ENCODE peak calls at places on chromosomes 13 and 19, in ten cellular contexts. One of them, this sample, is unnamed. For H3K4me1, the result is how much of the 10 kb centered on the place peaks cover.

GRCh38 chr19:17424743-17425365 is 5.0 kb downstream of the MVB12A start:
- DNase-seq in tibial artery: no peak
- DNase-seq in breast epithelium: no peak
- DNase-seq in heart left ventricle: no peak
- DNase-seq in esophagus muscularis mucosa: no peak
- DNase-seq in naive thymus-derived CD4-positive, alpha-beta T cell: no peak
- DNase-seq in CD4-positive, CD25-positive, alpha-beta regulatory T cell: no peak
- DNase-seq in mesendoderm: peak
- DNase-seq in PC-3: peak
- DNase-seq in endodermal cell: peak
- DNase-seq in this sample: no peak

GRCh38 chr19:53195265-53195879 is 2.2 kb upstream of the ZNF665 start:
- DNase-seq in tibial artery: peak
- DNase-seq in breast epithelium: peak
- DNase-seq in heart left ventricle: peak
- DNase-seq in esophagus muscularis mucosa: peak
- DNase-seq in naive thymus-derived CD4-positive, alpha-beta T cell: peak
- DNase-seq in CD4-positive, CD25-positive, alpha-beta regulatory T cell: peak
- DNase-seq in mesendoderm: peak
- DNase-seq in PC-3: peak
- DNase-seq in endodermal cell: peak
- DNase-seq in this sample: no peak

GRCh38 chr19:14433454-14434156 is 499 bp downstream of the PKN1 start:
- DNase-seq in tibial artery: no peak
- DNase-seq in breast epithelium: no peak
- DNase-seq in heart left ventricle: no peak
- DNase-seq in esophagus muscularis mucosa: no peak
- DNase-seq in naive thymus-derived CD4-positive, alpha-beta T cell: peak
- DNase-seq in CD4-positive, CD25-positive, alpha-beta regulatory T cell: peak
- DNase-seq in mesendoderm: no peak
- DNase-seq in PC-3: peak
- DNase-seq in endodermal cell: peak
- DNase-seq in this sample: no peak

GRCh38 chr13:97165527-97166425 is 56.4 kb upstream of the MBNL2 start:
- DNase-seq in tibial artery: no peak
- DNase-seq in breast epithelium: no peak
- DNase-seq in heart left ventricle: no peak
- DNase-seq in esophagus muscularis mucosa: no peak
- DNase-seq in naive thymus-derived CD4-positive, alpha-beta T cell: no peak
- DNase-seq in CD4-positive, CD25-positive, alpha-beta regulatory T cell: no peak
- DNase-seq in mesendoderm: peak
- DNase-seq in PC-3: peak
- DNase-seq in endodermal cell: no peak
- DNase-seq in this sample: no peak

GRCh38 chr13:52599853-52600603 is 42.2 kb upstream of the HNRNPA1L2 start:
- DNase-seq in tibial artery: no peak
- DNase-seq in breast epithelium: no peak
- DNase-seq in heart left ventricle: peak
- DNase-seq in esophagus muscularis mucosa: no peak
- DNase-seq in naive thymus-derived CD4-positive, alpha-beta T cell: no peak
- DNase-seq in CD4-positive, CD25-positive, alpha-beta regulatory T cell: peak
- DNase-seq in mesendoderm: peak
- DNase-seq in PC-3: no peak
- DNase-seq in endodermal cell: peak
- DNase-seq in this sample: peak

GRCh38 chr19:18646535-18647370 is 9.9 kb downstream of the KLHL26 start:
- DNase-seq in tibial artery: no peak
- DNase-seq in breast epithelium: no peak
- DNase-seq in heart left ventricle: no peak
- DNase-seq in esophagus muscularis mucosa: no peak
- DNase-seq in naive thymus-derived CD4-positive, alpha-beta T cell: no peak
- DNase-seq in CD4-positive, CD25-positive, alpha-beta regulatory T cell: no peak
- DNase-seq in mesendoderm: no peak
- DNase-seq in PC-3: no peak
- DNase-seq in endodermal cell: no peak
- DNase-seq in this sample: no peak

GRCh38 chr13:111372651-111373425 is 52.4 kb downstream of the TEX29 start:
- DNase-seq in tibial artery: no peak
- DNase-seq in breast epithelium: no peak
- DNase-seq in heart left ventricle: no peak
- DNase-seq in esophagus muscularis mucosa: peak
- DNase-seq in naive thymus-derived CD4-positive, alpha-beta T cell: no peak
- DNase-seq in CD4-positive, CD25-positive, alpha-beta regulatory T cell: peak
- DNase-seq in mesendoderm: no peak
- DNase-seq in PC-3: no peak
- DNase-seq in endodermal cell: no peak
- DNase-seq in this sample: no peak

GRCh38 chr13:48896312-48896711 is 79.4 kb upstream of the FNDC3A start:
- DNase-seq in tibial artery: no peak
- DNase-seq in breast epithelium: no peak
- DNase-seq in heart left ventricle: no peak
- DNase-seq in esophagus muscularis mucosa: no peak
- DNase-seq in naive thymus-derived CD4-positive, alpha-beta T cell: no peak
- DNase-seq in CD4-positive, CD25-positive, alpha-beta regulatory T cell: peak
- DNase-seq in mesendoderm: no peak
- DNase-seq in PC-3: peak
- DNase-seq in endodermal cell: no peak
- DNase-seq in this sample: no peak

DNA sequence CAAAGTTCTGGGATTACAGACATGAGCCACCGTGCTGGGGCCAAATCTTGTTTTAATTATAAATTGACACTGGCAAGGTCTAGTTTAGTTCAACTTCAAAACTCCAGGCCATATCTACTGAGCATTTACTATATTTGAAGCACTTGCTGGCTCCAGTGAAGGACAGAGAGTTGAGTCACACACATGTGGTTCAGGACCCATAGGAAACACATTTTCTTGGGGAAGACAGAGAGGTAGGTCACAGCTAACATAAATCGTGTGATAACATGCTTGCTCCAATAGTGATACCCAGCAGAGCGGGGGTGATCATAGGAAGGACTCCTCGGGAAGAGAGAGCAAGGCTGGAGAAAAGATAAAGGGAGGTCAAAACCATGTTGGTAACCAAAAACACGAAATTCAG is 170.6 kb upstream of the TSC22D1 start:
- DNase-seq in tibial artery: no peak
- DNase-seq in breast epithelium: no peak
- DNase-seq in heart left ventricle: no peak
- DNase-seq in esophagus muscularis mucosa: no peak
- DNase-seq in naive thymus-derived CD4-positive, alpha-beta T cell: no peak
- DNase-seq in CD4-positive, CD25-positive, alpha-beta regulatory T cell: no peak
- DNase-seq in mesendoderm: no peak
- DNase-seq in PC-3: no peak
- DNase-seq in endodermal cell: no peak
- DNase-seq in this sample: no peak
- H3K27ac ChIP-seq in tibial artery: peak
- H3K27ac ChIP-seq in breast epithelium: no peak
- H3K27ac ChIP-seq in heart left ventricle: peak
- H3K27ac ChIP-seq in esophagus muscularis mucosa: no peak
- H3K27ac ChIP-seq in naive thymus-derived CD4-positive, alpha-beta T cell: no peak
- H3K27ac ChIP-seq in CD4-positive, CD25-positive, alpha-beta regulatory T cell: no peak
- H3K27ac ChIP-seq in mesendoderm: no peak
- H3K27ac ChIP-seq in PC-3: no peak
- H3K27ac ChIP-seq in endodermal cell: no peak
- H3K27ac ChIP-seq in this sample: peak

GRCh38 chr19:28697308-28697707 is 515.6 kb downstream of the UQCRFS1 start:
- DNase-seq in tibial artery: no peak
- DNase-seq in breast epithelium: no peak
- DNase-seq in heart left ventricle: no peak
- DNase-seq in esophagus muscularis mucosa: no peak
- DNase-seq in naive thymus-derived CD4-positive, alpha-beta T cell: no peak
- DNase-seq in CD4-positive, CD25-positive, alpha-beta regulatory T cell: no peak
- DNase-seq in mesendoderm: no peak
- DNase-seq in PC-3: no peak
- DNase-seq in endodermal cell: no peak
- DNase-seq in this sample: no peak

GRCh38 chr19:28686741-28687140 is 526.2 kb downstream of the UQCRFS1 start:
- DNase-seq in tibial artery: no peak
- DNase-seq in breast epithelium: no peak
- DNase-seq in heart left ventricle: no peak
- DNase-seq in esophagus muscularis mucosa: no peak
- DNase-seq in naive thymus-derived CD4-positive, alpha-beta T cell: no peak
- DNase-seq in CD4-positive, CD25-positive, alpha-beta regulatory T cell: no peak
- DNase-seq in mesendoderm: no peak
- DNase-seq in PC-3: no peak
- DNase-seq in endodermal cell: no peak
- DNase-seq in this sample: no peak

GRCh38 chr19:28687296-28687695 is 525.7 kb downstream of the UQCRFS1 start:
- DNase-seq in tibial artery: no peak
- DNase-seq in breast epithelium: no peak
- DNase-seq in heart left ventricle: no peak
- DNase-seq in esophagus muscularis mucosa: no peak
- DNase-seq in naive thymus-derived CD4-positive, alpha-beta T cell: no peak
- DNase-seq in CD4-positive, CD25-positive, alpha-beta regulatory T cell: no peak
- DNase-seq in mesendoderm: no peak
- DNase-seq in PC-3: no peak
- DNase-seq in endodermal cell: no peak
- DNase-seq in this sample: no peak

GRCh38 chr19:28694812-28695211 is 518.1 kb downstream of the UQCRFS1 start:
- DNase-seq in tibial artery: no peak
- DNase-seq in breast epithelium: no peak
- DNase-seq in heart left ventricle: no peak
- DNase-seq in esophagus muscularis mucosa: no peak
- DNase-seq in naive thymus-derived CD4-positive, alpha-beta T cell: no peak
- DNase-seq in CD4-positive, CD25-positive, alpha-beta regulatory T cell: no peak
- DNase-seq in mesendoderm: peak
- DNase-seq in PC-3: no peak
- DNase-seq in endodermal cell: no peak
- DNase-seq in this sample: no peak

GRCh38 chr19:28691683-28692082 is 521.3 kb downstream of the UQCRFS1 start:
- DNase-seq in tibial artery: no peak
- DNase-seq in breast epithelium: no peak
- DNase-seq in heart left ventricle: no peak
- DNase-seq in esophagus muscularis mucosa: no peak
- DNase-seq in naive thymus-derived CD4-positive, alpha-beta T cell: no peak
- DNase-seq in CD4-positive, CD25-positive, alpha-beta regulatory T cell: no peak
- DNase-seq in mesendoderm: no peak
- DNase-seq in PC-3: no peak
- DNase-seq in endodermal cell: no peak
- DNase-seq in this sample: no peak
- H3K4me1 ChIP-seq in tibial artery: under half
- H3K4me1 ChIP-seq in breast epithelium: under half
- H3K4me1 ChIP-seq in heart left ventricle: under half
- H3K4me1 ChIP-seq in esophagus muscularis mucosa: under half
- H3K4me1 ChIP-seq in naive thymus-derived CD4-positive, alpha-beta T cell: under half
- H3K4me1 ChIP-seq in CD4-positive, CD25-positive, alpha-beta regulatory T cell: under half
- H3K4me1 ChIP-seq in mesendoderm: under half
- H3K4me1 ChIP-seq in PC-3: under half
- H3K4me1 ChIP-seq in endodermal cell: under half
- H3K4me1 ChIP-seq in this sample: under half

GRCh38 chr19:50380767-50381166 is 3.4 kb upstream of the POLD1 start:
- DNase-seq in tibial artery: no peak
- DNase-seq in breast epithelium: no peak
- DNase-seq in heart left ventricle: no peak
- DNase-seq in esophagus muscularis mucosa: no peak
- DNase-seq in naive thymus-derived CD4-positive, alpha-beta T cell: no peak
- DNase-seq in CD4-positive, CD25-positive, alpha-beta regulatory T cell: no peak
- DNase-seq in mesendoderm: no peak
- DNase-seq in PC-3: no peak
- DNase-seq in endodermal cell: no peak
- DNase-seq in this sample: no peak

GRCh38 chr19:50384685-50385535 is 763 bp downstream of the POLD1 start:
- DNase-seq in tibial artery: no peak
- DNase-seq in breast epithelium: no peak
- DNase-seq in heart left ventricle: no peak
- DNase-seq in esophagus muscularis mucosa: no peak
- DNase-seq in naive thymus-derived CD4-positive, alpha-beta T cell: no peak
- DNase-seq in CD4-positive, CD25-positive, alpha-beta regulatory T cell: no peak
- DNase-seq in mesendoderm: peak
- DNase-seq in PC-3: peak
- DNase-seq in endodermal cell: no peak
- DNase-seq in this sample: no peak

GRCh38 chr19:50383852-50384684 is at the start of gene POLD1:
- DNase-seq in tibial artery: peak
- DNase-seq in breast epithelium: peak
- DNase-seq in heart left ventricle: peak
- DNase-seq in esophagus muscularis mucosa: peak
- DNase-seq in naive thymus-derived CD4-positive, alpha-beta T cell: peak
- DNase-seq in CD4-positive, CD25-positive, alpha-beta regulatory T cell: peak
- DNase-seq in mesendoderm: peak
- DNase-seq in PC-3: peak
- DNase-seq in endodermal cell: peak
- DNase-seq in this sample: peak

GRCh38 chr19:50381881-50382729 is 2.0 kb upstream of the POLD1 start:
- DNase-seq in tibial artery: no peak
- DNase-seq in breast epithelium: no peak
- DNase-seq in heart left ventricle: no peak
- DNase-seq in esophagus muscularis mucosa: no peak
- DNase-seq in naive thymus-derived CD4-positive, alpha-beta T cell: no peak
- DNase-seq in CD4-positive, CD25-positive, alpha-beta regulatory T cell: no peak
- DNase-seq in mesendoderm: no peak
- DNase-seq in PC-3: no peak
- DNase-seq in endodermal cell: no peak
- DNase-seq in this sample: no peak

GRCh38 chr19:50383307-50383851 is 768 bp upstream of the POLD1 start:
- DNase-seq in tibial artery: peak
- DNase-seq in breast epithelium: peak
- DNase-seq in heart left ventricle: no peak
- DNase-seq in esophagus muscularis mucosa: no peak
- DNase-seq in naive thymus-derived CD4-positive, alpha-beta T cell: no peak
- DNase-seq in CD4-positive, CD25-positive, alpha-beta regulatory T cell: no peak
- DNase-seq in mesendoderm: peak
- DNase-seq in PC-3: no peak
- DNase-seq in endodermal cell: no peak
- DNase-seq in this sample: no peak
- H3K27ac ChIP-seq in tibial artery: peak
- H3K27ac ChIP-seq in breast epithelium: peak
- H3K27ac ChIP-seq in heart left ventricle: peak
- H3K27ac ChIP-seq in esophagus muscularis mucosa: peak
- H3K27ac ChIP-seq in naive thymus-derived CD4-positive, alpha-beta T cell: peak
- H3K27ac ChIP-seq in CD4-positive, CD25-positive, alpha-beta regulatory T cell: peak
- H3K27ac ChIP-seq in mesendoderm: no peak
- H3K27ac ChIP-seq in PC-3: peak
- H3K27ac ChIP-seq in endodermal cell: peak
- H3K27ac ChIP-seq in this sample: peak

GRCh38 chr19:5095568-5095850 is 126.6 kb downstream of the KDM4B start:
- DNase-seq in tibial artery: no peak
- DNase-seq in breast epithelium: no peak
- DNase-seq in heart left ventricle: no peak
- DNase-seq in esophagus muscularis mucosa: no peak
- DNase-seq in naive thymus-derived CD4-positive, alpha-beta T cell: no peak
- DNase-seq in CD4-positive, CD25-positive, alpha-beta regulatory T cell: no peak
- DNase-seq in mesendoderm: no peak
- DNase-seq in PC-3: no peak
- DNase-seq in endodermal cell: no peak
- DNase-seq in this sample: no peak

GRCh38 chr19:5097959-5098623 is 129.2 kb downstream of the KDM4B start:
- DNase-seq in tibial artery: no peak
- DNase-seq in breast epithelium: no peak
- DNase-seq in heart left ventricle: no peak
- DNase-seq in esophagus muscularis mucosa: no peak
- DNase-seq in naive thymus-derived CD4-positive, alpha-beta T cell: no peak
- DNase-seq in CD4-positive, CD25-positive, alpha-beta regulatory T cell: no peak
- DNase-seq in mesendoderm: no peak
- DNase-seq in PC-3: no peak
- DNase-seq in endodermal cell: no peak
- DNase-seq in this sample: no peak

GRCh38 chr19:5098646-5099045 is 129.7 kb downstream of the KDM4B start:
- DNase-seq in tibial artery: no peak
- DNase-seq in breast epithelium: no peak
- DNase-seq in heart left ventricle: no peak
- DNase-seq in esophagus muscularis mucosa: no peak
- DNase-seq in naive thymus-derived CD4-positive, alpha-beta T cell: no peak
- DNase-seq in CD4-positive, CD25-positive, alpha-beta regulatory T cell: no peak
- DNase-seq in mesendoderm: no peak
- DNase-seq in PC-3: no peak
- DNase-seq in endodermal cell: no peak
- DNase-seq in this sample: no peak

GRCh38 chr19:5096536-5096935 is 127.6 kb downstream of the KDM4B start:
- DNase-seq in tibial artery: no peak
- DNase-seq in breast epithelium: no peak
- DNase-seq in heart left ventricle: no peak
- DNase-seq in esophagus muscularis mucosa: no peak
- DNase-seq in naive thymus-derived CD4-positive, alpha-beta T cell: no peak
- DNase-seq in CD4-positive, CD25-positive, alpha-beta regulatory T cell: no peak
- DNase-seq in mesendoderm: no peak
- DNase-seq in PC-3: no peak
- DNase-seq in endodermal cell: no peak
- DNase-seq in this sample: no peak

DNA sequence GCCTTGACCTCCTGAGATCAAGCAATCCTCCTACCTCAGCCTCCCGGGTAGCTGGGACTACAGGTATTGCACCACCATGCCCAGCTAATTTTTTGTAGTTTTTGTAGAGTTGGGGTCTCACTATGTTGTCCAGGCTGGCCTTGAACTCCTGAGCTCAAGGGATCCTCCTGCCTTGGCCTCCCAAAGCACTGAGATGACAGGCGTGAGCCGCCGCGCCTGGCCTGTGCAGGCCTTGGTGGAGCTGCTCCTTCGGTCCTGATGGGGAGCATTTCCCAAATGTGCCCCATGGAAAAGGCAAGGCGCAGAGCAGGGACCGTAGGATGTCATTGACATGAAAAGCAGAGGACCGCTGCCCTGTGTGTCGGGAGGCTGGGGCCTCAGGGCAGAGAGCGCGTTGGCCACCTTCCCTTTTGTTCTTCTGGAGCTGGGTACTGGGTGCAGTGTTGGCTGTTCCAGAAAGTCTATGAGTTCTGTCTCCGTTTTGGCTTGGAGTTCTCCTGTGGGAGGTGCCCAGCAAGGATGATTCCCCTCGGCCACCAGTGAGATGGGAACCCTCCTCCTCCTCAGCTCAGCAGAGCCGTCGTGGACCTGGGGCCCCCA is 128.5 kb downstream of the KDM4B start:
- DNase-seq in tibial artery: no peak
- DNase-seq in breast epithelium: no peak
- DNase-seq in heart left ventricle: no peak
- DNase-seq in esophagus muscularis mucosa: no peak
- DNase-seq in naive thymus-derived CD4-positive, alpha-beta T cell: no peak
- DNase-seq in CD4-positive, CD25-positive, alpha-beta regulatory T cell: no peak
- DNase-seq in mesendoderm: no peak
- DNase-seq in PC-3: no peak
- DNase-seq in endodermal cell: no peak
- DNase-seq in this sample: no peak
- H3K4me1 ChIP-seq in tibial artery: under half
- H3K4me1 ChIP-seq in breast epithelium: under half
- H3K4me1 ChIP-seq in heart left ventricle: under half
- H3K4me1 ChIP-seq in esophagus muscularis mucosa: under half
- H3K4me1 ChIP-seq in naive thymus-derived CD4-positive, alpha-beta T cell: under half
- H3K4me1 ChIP-seq in CD4-positive, CD25-positive, alpha-beta regulatory T cell: under half
- H3K4me1 ChIP-seq in mesendoderm: under half
- H3K4me1 ChIP-seq in PC-3: under half
- H3K4me1 ChIP-seq in endodermal cell: under half
- H3K4me1 ChIP-seq in this sample: under half